ENCODE peak calls at places on chromosomes 13 and 19, in seven cellular contexts. E is RWPE1; F is stimulated activated CD8-positive, alpha-beta memory T cell treated with anti-CD3 and anti-CD28 coated beads, Interleukin-7, amount 100 ng/mL, for 48 hours; Q is lung microvascular endothelial cell; K is stimulated activated naive CD8-positive, alpha-beta T cell treated with anti-CD3 and anti-CD28 coated beads, Interleukin-15, Interleukin-2, amounts not matched to agents 100 U/mL and 50 U/mL, for 24 hours; H is left ventricle myocardium inferior; A is ovary. W is an unnamed sample.

GRCh38 chr13:94129490-94129894 is 350.0 kb downstream of the DCT start:
- DNase-seq in E (no peak), F (no peak), Q (no peak), K (peak), H (no peak), A (no peak), W (no peak)

GRCh38 chr19:49894879-49895565 is 1.7 kb downstream of the IL4I1 start:
- DNase-seq in E (no peak), F (no peak), Q (no peak), K (peak), H (no peak), A (no peak), W (no peak)

GRCh38 chr13:51243227-51243626 is 21.0 kb downstream of the FAM124A start:
- DNase-seq in E (no peak), F (no peak), Q (no peak), K (no peak), H (no peak), A (no peak), W (no peak)

GRCh38 chr19:15498910-15499309 is 9.4 kb upstream of the CYP4F22 start:
- DNase-seq in E (peak), F (no peak), Q (no peak), K (no peak), H (no peak), A (no peak), W (no peak)

GRCh38 chr13:111547726-111548273 is 227.4 kb downstream of the TEX29 start:
- DNase-seq in E (no peak), F (no peak), Q (no peak), K (no peak), H (no peak), A (no peak), W (no peak)

GRCh38 chr13:73957889-73958288 is 176.3 kb downstream of the KLF12 start:
- DNase-seq in E (no peak), F (no peak), Q (no peak), K (no peak), H (no peak), A (no peak), W (no peak)

GRCh38 chr13:24672141-24673132 is 7.8 kb upstream of the ATP12A start:
- DNase-seq in E (no peak), F (no peak), Q (no peak), K (no peak), H (no peak), A (no peak), W (no peak)

GRCh38 chr19:19531951-19532805 is 3.5 kb downstream of the YJEFN3 start:
- DNase-seq in E (peak), F (peak), Q (peak), K (peak), H (peak), A (peak), W (peak)

GRCh38 chr19:47561440-47562045 is 11.4 kb downstream of the ZNF541 start:
- DNase-seq in E (no peak), F (no peak), Q (no peak), K (no peak), H (no peak), A (no peak), W (no peak)

GRCh38 chr13:107712145-107712544 is 503.2 kb downstream of the LIG4 start:
- DNase-seq in E (no peak), F (no peak), Q (no peak), K (no peak), H (no peak), A (no peak), W (no peak)

GRCh38 chr19:16070366-16070990 is 5.8 kb upstream of the TPM4 start:
- DNase-seq in E (peak), F (no peak), Q (peak), K (peak), H (peak), A (no peak), W (no peak)

GRCh38 chr19:17726914-17727773 is 7.9 kb downstream of the MAP1S start:
- DNase-seq in E (no peak), F (no peak), Q (no peak), K (no peak), H (no peak), A (peak), W (no peak)

GRCh38 chr13:60158321-60158801 is 5.4 kb downstream of the DIAPH3 start:
- DNase-seq in E (no peak), F (no peak), Q (no peak), K (no peak), H (no peak), A (no peak), W (no peak)

GRCh38 chr13:80881495-80882482 is 540.9 kb upstream of the SPRY2 start:
- DNase-seq in E (peak), F (no peak), Q (peak), K (no peak), H (no peak), A (no peak), W (no peak)

GRCh38 chr19:44512326-44513298 is 12.3 kb upstream of the ZNF180 start:
- DNase-seq in E (peak), F (no peak), Q (peak), K (peak), H (no peak), A (no peak), W (no peak)

GRCh38 chr13:48873598-48873997 is 102.1 kb upstream of the FNDC3A start:
- DNase-seq in E (peak), F (no peak), Q (no peak), K (no peak), H (no peak), A (no peak), W (no peak)

GRCh38 chr19:10639836-10640235 is 14.3 kb upstream of the ILF3 start:
- DNase-seq in E (no peak), F (no peak), Q (no peak), K (no peak), H (no peak), A (no peak), W (no peak)

GRCh38 chr19:40598918-40599307 is 2.3 kb upstream of the LTBP4 start:
- DNase-seq in E (no peak), F (no peak), Q (no peak), K (no peak), H (no peak), A (no peak), W (no peak)

GRCh38 chr19:4390862-4391693 is 9.3 kb downstream of the SH3GL1 start:
- DNase-seq in E (no peak), F (no peak), Q (peak), K (no peak), H (no peak), A (no peak), W (no peak)

GRCh38 chr19:23283925-23284324 is 33.7 kb upstream of the ZNF724 start:
- DNase-seq in E (no peak), F (peak), Q (peak), K (peak), H (peak), A (no peak), W (no peak)

GRCh38 chr13:25872871-25873607 is 178.8 kb downstream of the SHISA2 start:
- DNase-seq in E (no peak), F (no peak), Q (no peak), K (peak), H (no peak), A (no peak), W (no peak)

GRCh38 chr13:111630411-111630810 is 310.0 kb downstream of the TEX29 start:
- DNase-seq in E (no peak), F (no peak), Q (no peak), K (no peak), H (no peak), A (no peak), W (no peak)

GRCh38 chr19:4910594-4911273 is 1.4 kb downstream of the UHRF1 start:
- DNase-seq in E (peak), F (no peak), Q (peak), K (peak), H (no peak), A (peak), W (peak)

GRCh38 chr19:4455742-4456565 is 1.6 kb downstream of the UBXN6 start:
- DNase-seq in E (peak), F (no peak), Q (peak), K (no peak), H (peak), A (peak), W (no peak)

GRCh38 chr13:39249971-39250370 is 211.7 kb downstream of the NHLRC3 start:
- DNase-seq in E (no peak), F (no peak), Q (no peak), K (no peak), H (no peak), A (no peak), W (no peak)

GRCh38 chr19:46951236-46951986 is 68.2 kb upstream of the NPAS1 start:
- DNase-seq in E (peak), F (no peak), Q (no peak), K (peak), H (no peak), A (no peak), W (no peak)

GRCh38 chr19:40150170-40150569 is 41.1 kb upstream of the MAP3K10 start:
- DNase-seq in E (no peak), F (no peak), Q (no peak), K (no peak), H (no peak), A (no peak), W (no peak)

GRCh38 chr19:35766571-35767104 is 8.7 kb downstream of the PROSER3 start:
- DNase-seq in E (no peak), F (no peak), Q (no peak), K (no peak), H (no peak), A (peak), W (no peak)

GRCh38 chr19:45173816-45174215 is 4.2 kb downstream of the TRAPPC6A start:
- DNase-seq in E (no peak), F (no peak), Q (no peak), K (no peak), H (no peak), A (no peak), W (no peak)

GRCh38 chr19:5738423-5738822 is 18.0 kb downstream of the CATSPERD start:
- DNase-seq in E (no peak), F (no peak), Q (no peak), K (no peak), H (no peak), A (no peak), W (no peak)